ENCODE peak calls at places on chromosomes 6 and 20, in ten cellular contexts. B is mucosa of descending colon; P is AG10803; A is activated CD4-positive, alpha-beta T cell treated with anti-CD3 and anti-CD28 coated beads, Interleukin-2, amount 50 U/mL, for 4 hours; Q is neural progenitor cell; N is effector CD4-positive, alpha-beta T cell; R is activated naive CD4-positive, alpha-beta T cell; G is heart right ventricle; Y is A172; W is dorsolateral prefrontal cortex. U is an unnamed sample.
A peak's percentile ranks its signal among the peaks of the same experiment; 100 is the strongest.

GRCh38 chr6:63899550-63899949 is 263.9 kb downstream of the PHF3 start:
- DNase-seq in Q (no peak), Y (peak; percentile 56), W (no peak), P (peak; percentile 18), R (no peak), N (no peak), A (no peak), B (no peak), G (no peak), U (no peak)

GRCh38 chr20:59455392-59456341 is 148.7 kb upstream of the PHACTR3 start:
- DNase-seq in R (no peak), Y (no peak), W (no peak), G (peak; percentile 28), B (no peak), P (peak; percentile 22), N (no peak), A (no peak), Q (peak; percentile 60), U (no peak)

GRCh38 chr20:40606237-40606636 is 82.8 kb downstream of the MAFB start:
- DNase-seq in B (no peak), N (no peak), P (no peak), W (no peak), G (no peak), Y (no peak), Q (no peak), A (no peak), R (no peak), U (no peak)

GRCh38 chr20:50368813-50369224 is 141.4 kb upstream of the PTPN1 start:
- DNase-seq in R (no peak), P (no peak), G (no peak), W (no peak), A (no peak), Y (peak; percentile 63), B (no peak), N (no peak), Q (no peak), U (peak; percentile 67)

GRCh38 chr20:42754713-42755112 is 435.0 kb downstream of the PTPRT start:
- DNase-seq in R (no peak), P (no peak), Q (no peak), W (no peak), A (no peak), G (no peak), N (no peak), Y (no peak), B (no peak), U (no peak)

GRCh38 chr6:149129401-149130077 is 188.0 kb upstream of the TAB2 start:
- DNase-seq in B (no peak), W (no peak), P (peak; percentile 88), R (no peak), Q (no peak), Y (peak; percentile 12), N (no peak), A (no peak), G (no peak), U (peak; percentile 42)

GRCh38 chr6:1620504-1621327 is 11.0 kb downstream of the FOXC1 start:
- DNase-seq in Y (no peak), R (no peak), G (no peak), P (no peak), N (no peak), B (no peak), W (no peak), Q (no peak), A (no peak), U (no peak)

GRCh38 chr6:8462694-8463093 is 27.3 kb upstream of the SLC35B3 start:
- DNase-seq in A (no peak), Y (no peak), W (no peak), B (no peak), G (no peak), Q (no peak), R (no peak), N (no peak), P (no peak), U (no peak)

GRCh38 chr20:62642666-62643520 is 590 bp downstream of the SLCO4A1 start:
- DNase-seq in Q (peak; percentile 57), P (no peak), B (peak; percentile 75), W (peak; percentile 64), A (peak; percentile 69), Y (peak; percentile 22), R (peak; percentile 26), N (peak; percentile 48), G (peak; percentile 36), U (no peak)

GRCh38 chr20:61849376-61849775 is 216.3 kb downstream of the TAF4 start:
- DNase-seq in N (no peak), G (no peak), P (no peak), W (no peak), Y (no peak), A (no peak), R (no peak), B (peak; percentile 2), Q (no peak), U (no peak)

GRCh38 chr6:25681848-25682247 is 29.8 kb downstream of the SCGN start:
- DNase-seq in Y (no peak), R (no peak), G (no peak), A (no peak), Q (no peak), N (no peak), P (no peak), W (no peak), B (no peak), U (no peak)

GRCh38 chr6:72642435-72642834 is 20.6 kb downstream of the KCNQ5 start:
- DNase-seq in R (no peak), N (no peak), B (no peak), G (no peak), Q (no peak), A (no peak), P (no peak), Y (no peak), W (no peak), U (no peak)

GRCh38 chr20:57589728-57590484 is 29.0 kb downstream of the PCK1 start:
- DNase-seq in G (no peak), W (no peak), Y (no peak), N (no peak), Q (peak; percentile 33), P (no peak), A (no peak), R (no peak), B (peak; percentile 75), U (no peak)

GRCh38 chr20:24953621-24954133 is 4.6 kb downstream of the CST7 start:
- DNase-seq in W (no peak), N (no peak), R (no peak), A (no peak), G (no peak), Y (no peak), B (peak; percentile 18), P (no peak), Q (peak; percentile 9), U (no peak)

GRCh38 chr6:290111-290932 is 2.0 kb upstream of the DUSP22 start:
- DNase-seq in B (no peak), G (no peak), R (no peak), A (no peak), W (no peak), Q (no peak), P (no peak), N (no peak), Y (no peak), U (no peak)

GRCh38 chr6:20402181-20403079 is 751 bp downstream of the E2F3 start:
- DNase-seq in N (peak; percentile 16), P (peak; percentile 24), Y (peak; percentile 45), B (peak; percentile 67), W (peak; percentile 55), G (peak; percentile 32), A (peak; percentile 10), R (no peak), Q (peak; percentile 70), U (no peak)

GRCh38 chr6:15825332-15825930 is 162.6 kb upstream of the DTNBP1 start:
- DNase-seq in A (no peak), W (no peak), Y (no peak), R (no peak), P (no peak), N (no peak), Q (no peak), G (no peak), B (no peak), U (no peak)

GRCh38 chr20:16145919-16146318 is 427.3 kb downstream of the KIF16B start:
- DNase-seq in P (no peak), A (no peak), R (no peak), W (no peak), Y (no peak), G (no peak), B (no peak), Q (no peak), N (no peak), U (no peak)

U was measured in brain microvascular endothelial cell.